ENCODE peak calls at places on chromosomes 3 and 15, in four cellular contexts. M is endothelial cell of umbilical vein, S is fibroblast of lung, K is GM23248. X is an unnamed sample.

GRCh38 chr3:110767156-110767555 is 304.5 kb upstream of the NECTIN3 start:
- DNase-seq in S (no peak), M (no peak), K (no peak), X (no peak)

GRCh38 chr15:67144609-67145306 is 79.4 kb downstream of the SMAD3 start:
- DNase-seq in S (peak), M (no peak), K (peak), X (no peak)

GRCh38 chr15:55344206-55344605 is 25.2 kb downstream of the PIGB start:
- DNase-seq in K (peak), S (no peak), M (no peak), X (no peak)

GRCh38 chr15:27771892-27772291 is 327.2 kb downstream of the OCA2 start:
- DNase-seq in M (no peak), K (no peak), S (no peak), X (no peak)

GRCh38 chr3:17686613-17687012 is 55.8 kb downstream of the TBC1D5 start:
- DNase-seq in M (no peak), K (peak), S (peak), X (peak)

GRCh38 chr3:138937690-138938055 is 9.3 kb downstream of the FOXL2 start:
- DNase-seq in S (no peak), K (no peak), M (no peak), X (no peak)

GRCh38 chr15:38050529-38050928 is 116.1 kb downstream of the TMCO5A start:
- DNase-seq in K (peak), S (peak), M (peak), X (peak)

GRCh38 chr15:29569533-29570092 is 252.7 kb downstream of the TJP1 start:
- DNase-seq in S (no peak), K (no peak), M (no peak), X (no peak)

GRCh38 chr3:106161236-106161635 is 292.4 kb upstream of the CBLB start:
- DNase-seq in K (no peak), M (no peak), S (no peak), X (no peak)

GRCh38 chr3:158683216-158683975 is 10.9 kb upstream of the LXN start:
- DNase-seq in M (no peak), K (peak), S (peak), X (peak)

GRCh38 chr3:72745146-72745976 is 102.9 kb downstream of the SHQ1 start:
- DNase-seq in S (no peak), K (no peak), M (no peak), X (peak)

GRCh38 chr15:68578175-68578959 is 426 bp upstream of the CORO2B start:
- DNase-seq in K (peak), M (peak), S (peak), X (peak)

GRCh38 chr3:97711664-97712063 is 52.9 kb upstream of the ARL6 start:
- DNase-seq in S (no peak), K (no peak), M (no peak), X (no peak)

GRCh38 chr3:127597020-127597771 is 1.0 kb upstream of the MCM2 start:
- DNase-seq in M (no peak), S (no peak), K (no peak), X (no peak)

GRCh38 chr3:20511863-20512262 is 325.9 kb upstream of the SGO1 start:
- DNase-seq in M (peak), K (peak), S (peak), X (peak)

GRCh38 chr3:169913270-169913780 is 2.0 kb downstream of the SAMD7 start:
- DNase-seq in M (no peak), K (no peak), S (no peak), X (no peak)

GRCh38 chr3:170606675-170607074 is 20.8 kb upstream of the SLC7A14 start:
- DNase-seq in M (no peak), S (no peak), K (no peak), X (peak)

GRCh38 chr3:122021811-122022401 is at the start of gene ILDR1:
- DNase-seq in K (no peak), S (no peak), M (no peak), X (peak)

GRCh38 chr3:186772886-186773417 is 10.4 kb upstream of the EIF4A2 start:
- DNase-seq in M (peak), K (peak), S (no peak), X (no peak)

GRCh38 chr3:69011331-69011730 is 2.2 kb downstream of the EOGT start:
- DNase-seq in M (peak), K (peak), S (no peak), X (no peak)
- H3K4me3 ChIP-seq in M (peak), K (peak), S (no peak), X (no peak)

DNA sequence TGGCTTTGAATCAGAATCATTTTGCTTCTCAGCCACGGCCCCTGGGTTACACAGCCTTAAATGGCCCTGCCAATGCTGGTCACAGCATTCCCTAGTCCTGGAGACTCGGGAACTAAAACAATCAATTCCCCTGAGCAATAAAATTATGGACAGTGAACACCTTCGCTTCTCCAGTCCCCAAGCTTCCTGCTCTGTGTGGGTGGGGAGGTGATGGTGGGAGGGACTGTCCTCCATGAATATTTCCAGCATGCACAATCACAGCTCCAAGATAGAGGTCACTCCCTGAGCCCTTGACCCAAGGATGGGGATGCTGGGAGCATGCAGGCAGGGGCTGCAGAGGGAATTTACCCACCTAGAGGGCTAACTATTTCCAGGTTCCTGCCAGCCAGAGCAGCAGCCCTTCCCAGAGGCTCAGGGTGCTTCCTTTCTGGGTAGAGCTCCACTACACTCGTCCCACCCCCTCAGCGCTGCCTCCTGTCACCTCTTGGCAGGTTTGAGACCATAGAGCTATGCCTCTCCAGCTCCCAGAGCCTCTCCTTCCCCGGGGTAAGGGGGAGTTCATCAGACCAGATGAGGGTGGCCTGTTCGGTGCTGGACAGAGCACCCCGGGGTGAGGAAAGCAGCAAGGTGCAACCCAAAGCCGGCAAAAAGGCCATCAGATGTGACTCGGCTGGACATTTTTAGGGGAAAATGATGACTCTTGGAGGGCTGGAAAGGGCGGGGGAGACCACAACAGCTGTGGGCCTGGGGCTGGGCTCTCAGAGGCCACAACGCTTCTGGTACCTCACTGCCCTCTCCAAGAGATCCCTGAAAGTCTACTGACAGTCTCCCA is 14.5 kb upstream of the CCDC33 start:
- DNase-seq in K (no peak), M (no peak), S (no peak), X (no peak)
- TF ChIP-seq EZH2 in K (no peak), M (no peak), S (no peak), X (no peak)

DNA sequence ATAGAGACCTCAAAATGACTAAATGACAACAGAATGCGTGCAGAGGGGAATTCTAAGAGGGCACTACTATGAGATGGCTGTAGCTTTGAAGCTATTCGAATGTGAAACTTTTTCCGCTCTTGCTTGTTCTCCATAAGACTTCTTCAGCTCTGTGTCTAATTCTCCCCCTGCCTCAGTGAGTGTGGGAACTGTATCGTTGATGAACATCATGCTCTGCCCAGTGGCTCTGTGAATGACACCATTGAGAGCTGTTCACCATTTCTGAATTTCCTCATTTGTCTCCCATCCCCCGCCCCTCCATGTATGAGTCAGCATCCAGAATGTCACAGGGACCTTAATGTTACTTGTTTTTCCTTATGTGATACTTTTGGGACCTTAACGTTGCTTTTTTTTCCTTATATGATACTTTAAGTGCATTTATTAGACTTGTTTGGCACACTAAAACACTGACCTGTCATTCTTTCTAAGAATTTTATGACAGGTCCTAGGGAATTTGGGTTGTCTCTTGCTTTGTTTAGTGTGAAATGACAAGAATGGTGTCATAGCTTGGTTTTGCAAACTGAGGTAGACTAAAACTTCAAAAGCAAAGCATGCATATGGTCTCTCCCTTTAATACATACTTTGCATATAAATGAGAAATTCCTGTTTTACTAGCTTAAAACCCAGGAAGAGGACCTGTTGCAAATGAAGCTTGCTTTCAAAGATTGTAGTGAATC is 99.6 kb downstream of the FNDC3B start:
- DNase-seq in S (no peak), K (peak), M (peak), X (peak)
- H3K4me3 ChIP-seq in S (no peak), K (no peak), M (no peak), X (peak)

GRCh38 chr3:99637381-99638111 is 848 bp upstream of the COL8A1 start:
- DNase-seq in K (peak), M (peak), S (peak), X (peak)
- TF ChIP-seq EZH2 in K (no peak), M (no peak), S (no peak), X (no peak)

DNA sequence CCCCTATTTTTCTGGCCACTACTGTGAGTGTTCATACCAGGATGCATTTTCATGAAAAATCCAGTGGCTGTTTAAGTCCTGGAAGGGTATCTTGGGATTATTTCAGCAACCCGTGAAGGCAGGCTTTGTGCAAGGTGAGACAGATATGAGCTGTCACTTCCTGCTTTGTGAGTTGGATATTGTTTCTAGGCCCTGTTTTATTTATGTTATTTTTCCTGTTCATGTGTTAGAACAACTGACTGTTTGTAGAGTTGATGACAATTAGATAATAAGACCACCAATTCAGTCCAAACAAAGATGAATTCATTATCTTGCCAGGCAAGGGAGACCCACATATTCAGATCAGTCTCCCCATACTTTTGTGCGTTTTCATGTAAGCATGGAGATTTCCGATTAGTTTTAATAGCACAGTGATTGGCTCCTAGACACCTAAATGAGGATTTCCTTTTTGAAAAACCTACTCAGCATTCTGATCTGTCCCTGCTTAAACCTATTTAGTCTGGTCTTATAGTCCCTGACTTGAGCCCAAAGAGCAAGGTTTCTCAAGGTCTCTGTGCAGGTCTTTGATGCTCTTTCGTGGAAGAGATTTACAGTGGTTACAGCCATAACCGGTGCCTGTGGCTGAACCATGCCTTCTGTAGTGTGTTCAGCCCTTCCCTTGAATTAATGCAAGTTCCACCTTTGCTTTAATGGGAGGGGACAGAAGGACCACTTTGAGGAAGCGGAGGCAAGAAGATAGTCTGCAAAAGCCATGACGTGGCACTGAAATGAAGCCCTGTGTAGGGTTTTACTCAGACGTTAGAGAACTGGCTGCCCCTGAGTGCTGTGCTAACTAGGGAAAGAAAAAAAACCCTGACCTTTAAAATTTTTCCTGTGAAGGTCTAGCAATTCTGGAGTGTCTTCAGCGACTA is 42.8 kb downstream of the ZBTB38 start:
- DNase-seq in S (peak), K (peak), M (peak), X (peak)
- H3K4me3 ChIP-seq in S (no peak), K (no peak), M (no peak), X (peak)

GRCh38 chr15:36880913-36881290 is 219.4 kb downstream of the MEIS2 start:
- DNase-seq in K (no peak), M (no peak), S (no peak), X (no peak)

GRCh38 chr15:36882487-36883108 is 217.8 kb downstream of the MEIS2 start:
- DNase-seq in K (peak), S (no peak), M (peak), X (peak)

GRCh38 chr15:36879568-36880225 is 220.7 kb downstream of the MEIS2 start:
- DNase-seq in M (no peak), K (no peak), S (no peak), X (no peak)

GRCh38 chr15:36878745-36879262 is 221.5 kb downstream of the MEIS2 start:
- DNase-seq in S (no peak), K (no peak), M (no peak), X (no peak)

DNA sequence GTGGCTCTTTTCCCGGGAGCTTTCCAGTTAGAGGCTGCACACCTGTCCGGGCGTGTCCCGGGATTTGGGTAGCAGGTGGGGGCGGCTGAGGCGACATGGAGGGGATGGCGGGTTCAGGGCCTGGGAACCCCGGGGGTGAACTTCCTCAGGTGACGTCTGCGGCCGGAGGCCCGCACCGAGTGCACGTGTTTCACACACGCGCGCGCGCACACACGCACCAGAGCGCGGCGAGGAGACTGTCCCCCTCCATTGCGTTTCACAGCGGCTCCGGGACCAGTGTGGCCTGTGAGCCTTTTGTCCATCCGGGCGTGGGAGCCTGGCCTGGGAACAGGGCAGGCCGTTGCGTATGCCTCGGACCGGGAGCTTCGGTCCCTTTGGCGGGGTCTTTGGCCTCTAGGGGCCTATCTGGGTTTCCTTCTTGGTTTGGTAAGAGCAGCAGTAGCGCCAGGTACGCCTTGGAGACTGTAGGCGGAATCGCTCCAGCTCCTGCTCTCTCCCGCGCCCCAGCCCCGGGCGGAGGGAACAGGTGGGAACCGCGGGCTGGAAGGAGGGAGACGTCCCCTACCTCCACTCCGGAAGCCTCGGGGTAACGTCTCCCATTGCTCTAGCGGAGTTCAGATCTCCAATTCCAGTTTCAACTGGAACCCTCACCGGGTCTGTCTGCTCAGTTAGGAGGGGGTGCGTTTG is 220.0 kb downstream of the MEIS2 start:
- DNase-seq in S (no peak), M (no peak), K (no peak), X (no peak)
- TF ChIP-seq EZH2 in S (peak), M (peak), K (no peak), X (no peak)

GRCh38 chr15:64090527-64090926 is 3.1 kb downstream of the CIAO2A start:
- DNase-seq in M (no peak), K (no peak), S (no peak), X (no peak)
- H3K4me3 ChIP-seq in M (no peak), K (no peak), S (no peak), X (no peak)

GRCh38 chr15:80564056-80564455 is 131.1 kb upstream of the ABHD17C start:
- DNase-seq in M (no peak), S (no peak), K (no peak), X (no peak)
- TF ChIP-seq EZH2 in M (no peak), S (no peak), K (no peak), X (no peak)

X was measured in PC-3.